ENCODE peak calls at places on chromosomes 7 and 10, in nine cellular contexts. E is PC-9, N is OCI-LY7, U is HCT116, H is uterus, P is neuronal stem cell, J is psoas muscle, R is keratinocyte, G is GM23338. B is an unnamed sample.

GRCh38 chr10:71088054-71088453 is 124.3 kb upstream of the UNC5B start:
- DNase-seq in N (no peak), H (no peak), R (no peak), G (no peak), U (no peak), P (no peak), E (no peak), J (no peak), B (no peak)

GRCh38 chr10:110013615-110014293 is 6.0 kb downstream of the ADD3 start:
- DNase-seq in H (no peak), R (no peak), G (peak), J (no peak), P (no peak), U (no peak), N (no peak), E (peak), B (no peak)

GRCh38 chr10:116183733-116184447 is 89.1 kb downstream of the GFRA1 start:
- DNase-seq in E (no peak), H (no peak), N (no peak), G (peak), J (no peak), P (no peak), U (no peak), R (no peak), B (peak)

GRCh38 chr7:157475601-157476000 is 138.8 kb downstream of the DNAJB6 start:
- DNase-seq in E (no peak), H (no peak), G (no peak), P (no peak), R (no peak), U (no peak), J (no peak), N (no peak), B (no peak)

GRCh38 chr10:87771871-87772500 is 46.0 kb downstream of the ATAD1 start:
- DNase-seq in N (peak), H (no peak), R (no peak), E (no peak), G (peak), U (no peak), P (no peak), J (no peak), B (no peak)

GRCh38 chr10:50394832-50395231 is 143.5 kb upstream of the ASAH2 start:
- DNase-seq in J (no peak), H (no peak), R (no peak), U (no peak), G (no peak), E (no peak), P (no peak), N (no peak), B (no peak)

GRCh38 chr7:24134535-24134934 is 149.5 kb upstream of the NPY start:
- DNase-seq in P (no peak), H (no peak), J (no peak), N (no peak), U (no peak), E (no peak), G (no peak), R (no peak), B (no peak)

GRCh38 chr7:100693312-100694195 is 496 bp downstream of the GIGYF1 start:
- DNase-seq in P (no peak), N (peak), G (peak), U (no peak), J (peak), E (no peak), R (no peak), H (no peak), B (no peak)

GRCh38 chr7:151852486-151853396 is 24.2 kb downstream of the PRKAG2 start:
- DNase-seq in P (no peak), E (no peak), N (no peak), G (no peak), J (no peak), U (no peak), R (no peak), H (no peak), B (no peak)

GRCh38 chr7:98352621-98353020 is 48.3 kb downstream of the BAIAP2L1 start:
- DNase-seq in G (no peak), N (no peak), R (no peak), J (no peak), P (no peak), E (peak), H (no peak), U (no peak), B (peak)

GRCh38 chr7:42475082-42475481 is 238.1 kb upstream of the GLI3 start:
- DNase-seq in P (no peak), R (no peak), E (no peak), H (no peak), G (no peak), U (no peak), N (no peak), J (no peak), B (no peak)

GRCh38 chr7:42479452-42480303 is 242.7 kb upstream of the GLI3 start:
- DNase-seq in U (no peak), H (no peak), R (no peak), G (no peak), P (no peak), N (no peak), J (no peak), E (no peak), B (no peak)

GRCh38 chr7:42480304-42480665 is 243.3 kb upstream of the GLI3 start:
- DNase-seq in J (no peak), E (no peak), U (no peak), G (no peak), H (no peak), P (no peak), R (no peak), N (no peak), B (no peak)

GRCh38 chr7:42476255-42476654 is 239.2 kb upstream of the GLI3 start:
- DNase-seq in G (no peak), R (no peak), E (no peak), P (no peak), U (no peak), J (no peak), H (no peak), N (no peak), B (no peak)

DNA sequence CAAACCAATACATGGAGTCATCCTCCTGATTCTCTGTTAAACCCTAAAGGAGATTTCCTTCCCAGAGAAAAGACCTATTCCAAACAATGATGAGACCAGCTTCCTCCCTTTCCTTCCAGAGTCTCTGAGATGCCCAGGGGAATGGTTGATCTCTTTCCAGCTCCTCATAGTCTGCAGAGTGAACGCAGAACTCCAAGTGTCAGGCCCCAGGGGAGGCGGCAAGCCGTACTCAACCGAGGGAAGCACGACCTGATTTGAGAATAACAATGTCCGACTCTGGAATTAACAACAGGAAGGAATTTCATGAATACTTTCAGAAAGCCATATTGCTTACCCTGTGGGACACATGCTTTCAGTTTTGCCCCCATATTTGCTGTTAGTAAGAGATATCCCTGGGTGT is 241.7 kb upstream of the GLI3 start:
- DNase-seq in J (no peak), P (no peak), R (no peak), E (no peak), H (no peak), G (no peak), N (no peak), U (no peak), B (no peak)
- H3K4me3 ChIP-seq in J (no peak), P (no peak), R (no peak), E (no peak), H (no peak), G (no peak), N (no peak), U (no peak), B (no peak)

DNA sequence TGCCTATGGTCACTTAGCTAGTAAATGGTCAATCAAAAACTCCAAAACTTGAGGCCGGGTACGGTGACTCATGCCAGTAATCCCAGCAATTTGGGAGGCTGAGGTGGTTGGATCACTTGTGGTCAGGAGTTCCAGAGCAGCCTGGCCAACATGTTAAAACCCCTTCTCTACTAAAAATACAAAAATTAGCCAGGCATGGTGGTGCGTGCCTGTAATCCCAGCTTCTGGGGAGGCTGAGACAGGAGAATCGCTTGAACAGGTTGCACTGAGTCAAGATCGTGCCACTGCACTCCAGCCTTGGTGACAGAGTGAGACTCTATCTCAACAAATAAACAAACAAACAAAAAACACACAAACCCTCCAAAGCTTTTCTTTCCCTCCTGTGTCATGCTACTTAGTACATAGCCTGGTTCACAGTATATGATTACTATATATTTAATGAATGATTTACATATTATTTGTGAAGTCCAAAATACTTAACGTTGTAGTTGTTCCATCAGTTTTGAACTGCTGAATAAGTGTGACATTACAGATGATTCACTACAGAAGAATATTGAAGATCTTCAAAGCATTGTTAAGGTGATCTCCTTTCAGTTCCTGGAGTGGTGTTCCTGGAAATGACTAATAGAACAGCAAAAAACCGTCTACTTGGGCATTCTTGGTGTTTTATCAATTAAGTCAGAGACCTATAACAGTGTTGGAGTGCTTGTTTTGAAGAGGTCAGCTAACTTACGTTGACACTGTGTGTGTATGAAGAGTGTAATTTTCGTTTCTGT is 72.9 kb downstream of the ADK start:
- DNase-seq in J (no peak), N (no peak), G (no peak), E (peak), R (peak), U (peak), H (no peak), P (no peak), B (no peak)
- H3K4me3 ChIP-seq in J (no peak), N (no peak), G (no peak), E (peak), R (peak), U (peak), H (no peak), P (no peak), B (no peak)

DNA sequence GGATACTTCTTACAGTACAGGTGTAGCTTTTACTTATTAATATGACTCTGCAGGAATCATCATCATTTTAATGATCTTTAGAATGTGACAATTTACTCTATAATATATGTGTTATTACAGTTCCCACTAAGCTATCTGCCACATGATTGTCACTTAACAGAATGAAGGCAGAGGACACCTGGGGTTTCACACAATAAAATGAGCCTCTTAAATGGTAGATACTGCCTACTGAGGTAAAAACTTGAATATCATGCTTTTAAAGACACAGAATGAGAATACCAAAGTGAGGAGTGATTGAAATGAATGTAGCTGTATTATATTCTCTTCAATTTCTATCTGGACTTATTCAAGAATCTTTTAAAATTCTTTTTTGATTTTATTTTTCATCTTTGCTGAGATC is 1255.3 kb upstream of the LRRN3 start:
- DNase-seq in U (no peak), J (no peak), E (no peak), R (no peak), H (no peak), N (no peak), P (no peak), G (no peak), B (no peak)
- H3K4me3 ChIP-seq in U (no peak), J (no peak), E (no peak), R (no peak), H (no peak), N (no peak), P (no peak), G (no peak), B (no peak)

GRCh38 chr10:113547426-113547825 is 5.4 kb upstream of the HABP2 start:
- DNase-seq in U (no peak), H (no peak), R (no peak), J (no peak), E (no peak), P (no peak), G (no peak), N (no peak), B (no peak)
- H3K4me3 ChIP-seq in U (no peak), H (no peak), R (no peak), J (no peak), E (no peak), P (no peak), G (no peak), N (no peak), B (no peak)

GRCh38 chr10:123135415-123136141 is at the start of gene HMX3:
- DNase-seq in N (no peak), R (no peak), H (no peak), G (peak), E (no peak), U (no peak), J (no peak), P (no peak), B (no peak)
- H3K4me3 ChIP-seq in N (peak), R (peak), H (no peak), G (peak), E (no peak), U (no peak), J (peak), P (peak), B (no peak)

DNA sequence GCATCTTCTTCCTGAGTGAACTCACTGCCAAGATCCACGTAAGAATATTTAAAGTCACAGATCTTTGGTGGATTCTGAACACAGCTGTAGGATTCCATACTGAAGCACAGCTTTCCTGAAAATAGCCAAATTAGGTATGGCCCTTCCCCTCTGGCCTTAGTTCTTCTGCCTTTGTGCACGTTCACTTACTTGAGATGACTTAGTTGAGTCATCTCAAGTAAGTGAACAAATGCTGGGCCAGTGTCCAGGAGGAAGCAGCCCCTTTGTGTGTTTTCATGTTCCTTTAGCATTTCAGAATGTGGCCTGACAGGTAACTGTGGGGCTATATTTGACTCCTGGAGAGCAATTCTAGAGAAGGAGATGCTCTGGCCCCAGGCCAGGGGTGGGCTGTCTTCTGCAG is 51.5 kb downstream of the CCNY start:
- DNase-seq in H (no peak), E (peak), G (no peak), U (no peak), R (no peak), N (no peak), P (no peak), J (no peak), B (no peak)
- H3K4me3 ChIP-seq in H (no peak), E (no peak), G (no peak), U (no peak), R (no peak), N (no peak), P (no peak), J (no peak), B (no peak)

GRCh38 chr7:55085511-55086412 is 66.9 kb downstream of the EGFR start:
- DNase-seq in G (no peak), H (no peak), P (no peak), J (no peak), N (no peak), U (no peak), R (no peak), E (no peak), B (no peak)
- H3K4me3 ChIP-seq in G (no peak), H (no peak), P (no peak), J (no peak), N (no peak), U (peak), R (no peak), E (no peak), B (peak)

DNA sequence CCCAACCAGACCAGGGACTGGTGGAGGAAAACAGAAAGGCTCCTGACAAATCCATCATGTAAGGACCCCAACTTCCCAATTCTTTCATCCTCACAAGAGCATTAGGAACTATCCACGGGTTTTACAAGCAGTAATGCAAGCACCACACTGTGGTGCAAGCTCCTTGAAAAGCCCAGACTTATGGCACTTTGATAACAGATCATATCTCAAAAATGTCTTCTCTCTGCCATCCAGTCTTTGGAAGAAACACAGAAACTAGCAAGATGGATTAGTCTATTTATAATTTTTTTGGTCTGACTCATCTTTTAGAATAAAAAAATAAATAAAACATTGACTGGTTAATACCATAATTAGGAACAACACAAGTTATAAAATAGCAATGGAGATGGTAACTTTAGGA is 49.1 kb upstream of the CALD1 start:
- DNase-seq in H (no peak), G (no peak), R (no peak), J (no peak), E (no peak), N (no peak), U (no peak), P (no peak), B (no peak)
- H3K4me3 ChIP-seq in H (no peak), G (no peak), R (no peak), J (no peak), E (no peak), N (no peak), U (no peak), P (no peak), B (no peak)

DNA sequence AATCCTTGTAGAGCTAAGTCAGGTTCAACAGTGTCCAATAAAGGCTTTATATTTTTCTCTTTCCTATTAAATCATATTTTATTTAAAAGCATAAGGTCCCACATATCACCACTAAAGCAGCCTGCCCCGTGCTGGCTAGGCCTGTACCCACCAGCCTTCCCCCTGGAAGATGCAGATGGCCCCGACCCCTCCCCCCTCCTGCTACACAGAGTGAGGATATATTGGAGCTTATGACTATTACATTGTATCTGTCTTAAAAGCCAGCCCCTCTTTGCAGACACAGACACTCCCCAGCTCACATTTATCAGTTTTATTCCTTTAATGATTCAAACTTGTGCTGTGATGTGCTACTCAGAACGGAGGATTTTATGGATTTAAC is 72.8 kb upstream of the ZMIZ1 start:
- DNase-seq in N (peak), G (no peak), P (no peak), R (no peak), J (no peak), U (no peak), E (no peak), H (no peak), B (no peak)
- H3K4me3 ChIP-seq in N (peak), G (no peak), P (no peak), R (no peak), J (no peak), U (no peak), E (no peak), H (no peak), B (no peak)